ENCODE peak calls at places on chromosomes 2 and 18, in five cellular contexts. B, I, J, O and P are unnamed samples.

GRCh38 chr2:138201326-138201725 is 237.1 kb downstream of the HNMT start:
- DNase-seq in B (no peak), I (no peak), J (peak; percentile 2), O (peak; percentile 40), P (no peak)

GRCh38 chr2:239734436-239735005 is 290.6 kb downstream of the NDUFA10 start:
- DNase-seq in B (no peak), I (no peak), J (no peak), O (no peak), P (no peak)

GRCh38 chr2:153872311-153873061 is 764 bp downstream of the GALNT13 start:
- DNase-seq in B (no peak), I (no peak), J (no peak), O (no peak), P (no peak)

GRCh38 chr2:218465987-218466633 is 47.2 kb downstream of the VIL1 start:
- DNase-seq in B (no peak), I (no peak), J (peak; percentile 35), O (peak; percentile 44), P (peak; percentile 6)

GRCh38 chr2:10977003-10977402 is 65.3 kb downstream of the KCNF1 start:
- DNase-seq in B (no peak), I (no peak), J (no peak), O (no peak), P (no peak)

GRCh38 chr2:181500201-181500600 is 43.0 kb downstream of the ITGA4 start:
- DNase-seq in B (no peak), I (no peak), J (no peak), O (no peak), P (no peak)

GRCh38 chr2:10552871-10553245 is 104.7 kb upstream of the ODC1 start:
- DNase-seq in B (no peak), I (no peak), J (no peak), O (no peak), P (no peak)

GRCh38 chr2:178514664-178515063 is 34.4 kb downstream of the PLEKHA3 start:
- DNase-seq in B (no peak), I (no peak), J (peak; percentile 43), O (peak; percentile 91), P (peak; percentile 26)

GRCh38 chr2:127640082-127641072 is 5.6 kb upstream of the GPR17 start:
- DNase-seq in B (no peak), I (no peak), J (no peak), O (no peak), P (no peak)

GRCh38 chr2:146661494-146662096 is 1183.2 kb upstream of the ACVR2A start:
- DNase-seq in B (no peak), I (no peak), J (peak; percentile 41), O (peak; percentile 36), P (peak; percentile 31)

GRCh38 chr2:212723226-212723625 is 184.6 kb upstream of the ERBB4 start:
- DNase-seq in B (no peak), I (no peak), J (peak; percentile 46), O (peak; percentile 72), P (peak; percentile 44)

GRCh38 chr2:136235451-136236418 is 117.8 kb upstream of the CXCR4 start:
- DNase-seq in B (no peak), I (no peak), J (peak; percentile 40), O (peak; percentile 94), P (peak; percentile 76)

GRCh38 chr2:224973112-224974016 is 68.9 kb downstream of the DOCK10 start:
- DNase-seq in B (no peak), I (peak; percentile 53), J (peak; percentile 31), O (peak; percentile 46), P (no peak)

GRCh38 chr2:190407662-190408537 is at the start of gene MFSD6:
- DNase-seq in B (peak; percentile 38), I (peak; percentile 74), J (peak; percentile 5), O (no peak), P (no peak)

GRCh38 chr18:68693091-68693815 is 21.7 kb downstream of the TMX3 start:
- DNase-seq in B (no peak), I (no peak), J (no peak), O (no peak), P (no peak)

GRCh38 chr2:212402316-212402715 is 136.3 kb downstream of the ERBB4 start:
- DNase-seq in B (no peak), I (no peak), J (no peak), O (no peak), P (no peak)

GRCh38 chr2:191892391-191892790 is 45.5 kb upstream of the CAVIN2 start:
- DNase-seq in B (no peak), I (no peak), J (peak; percentile 93), O (peak; percentile 84), P (no peak)

GRCh38 chr2:98703738-98704137 is 27.2 kb downstream of the MGAT4A start:
- DNase-seq in B (no peak), I (no peak), J (no peak), O (no peak), P (no peak)

GRCh38 chr2:127622561-127623387 is 23.2 kb upstream of the GPR17 start:
- DNase-seq in B (peak; percentile 10), I (no peak), J (no peak), O (no peak), P (no peak)

GRCh38 chr2:151271824-151272223 is 10.2 kb upstream of the RBM43 start:
- DNase-seq in B (no peak), I (no peak), J (no peak), O (no peak), P (no peak)

GRCh38 chr2:145022021-145022670 is 502.2 kb upstream of the ZEB2 start:
- DNase-seq in B (no peak), I (no peak), J (peak; percentile 9), O (no peak), P (peak; percentile 63)

GRCh38 chr2:224999784-225000183 is 42.5 kb downstream of the DOCK10 start:
- DNase-seq in B (no peak), I (no peak), J (peak; percentile 52), O (no peak), P (no peak)

GRCh38 chr2:173792166-173792565 is 173.0 kb downstream of the SP3 start:
- DNase-seq in B (no peak), I (no peak), J (no peak), O (no peak), P (no peak)

GRCh38 chr18:32389868-32390267 is 80.8 kb downstream of the GAREM1 start:
- DNase-seq in B (no peak), I (peak; percentile 92), J (no peak), O (peak; percentile 50), P (no peak)

GRCh38 chr2:232322560-232323327 is 55.8 kb upstream of the ALPP start:
- DNase-seq in B (no peak), I (peak; percentile 13), J (no peak), O (peak; percentile 80), P (no peak)

GRCh38 chr2:75389271-75389670 is 171.5 kb downstream of the EVA1A start:
- DNase-seq in B (no peak), I (no peak), J (no peak), O (no peak), P (no peak)

GRCh38 chr2:199471443-199472057 is 13.8 kb upstream of the SATB2 start:
- DNase-seq in B (no peak), I (peak; percentile 63), J (peak; percentile 63), O (no peak), P (no peak)

GRCh38 chr18:46518438-46518837 is 138.6 kb downstream of the LOXHD1 start:
- DNase-seq in B (no peak), I (no peak), J (no peak), O (peak; percentile 17), P (no peak)
- TF ChIP-seq CTCF in B (no peak), I (no peak), J (no peak), O (peak; percentile 63), P (no peak)

GRCh38 chr18:28178720-28179119 is 1.8 kb upstream of the CDH2 start:
- DNase-seq in B (no peak), I (no peak), J (peak; percentile 57), O (no peak), P (no peak)
- H3K4me3 ChIP-seq in B (no peak overlapping the region), I (no peak overlapping the region), J (peak overlapping the region; percentile 71), O (no peak overlapping the region), P (peak overlapping the region; percentile 81)

DNA sequence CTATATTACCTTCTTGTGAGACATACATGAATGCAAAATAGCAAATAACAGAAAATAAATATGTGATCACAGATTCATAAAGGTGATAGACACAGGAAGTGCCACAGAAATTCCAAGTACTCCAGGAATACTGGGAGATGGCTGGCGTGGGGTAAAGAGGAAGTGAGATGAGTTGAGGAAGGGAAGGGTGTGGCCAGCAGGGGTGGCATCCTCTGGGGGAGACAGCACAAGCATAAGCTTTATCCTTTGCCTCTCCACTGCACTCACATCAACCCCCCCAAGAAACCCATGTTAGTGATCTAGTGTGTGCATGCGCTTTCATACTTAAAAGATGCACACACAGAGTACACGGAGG is 94.8 kb upstream of the B3GNT7 start:
- DNase-seq in B (no peak), I (no peak), J (no peak), O (no peak), P (no peak)
- TF ChIP-seq CTCF in B (no peak), I (no peak), J (no peak), O (no peak), P (no peak)

DNA sequence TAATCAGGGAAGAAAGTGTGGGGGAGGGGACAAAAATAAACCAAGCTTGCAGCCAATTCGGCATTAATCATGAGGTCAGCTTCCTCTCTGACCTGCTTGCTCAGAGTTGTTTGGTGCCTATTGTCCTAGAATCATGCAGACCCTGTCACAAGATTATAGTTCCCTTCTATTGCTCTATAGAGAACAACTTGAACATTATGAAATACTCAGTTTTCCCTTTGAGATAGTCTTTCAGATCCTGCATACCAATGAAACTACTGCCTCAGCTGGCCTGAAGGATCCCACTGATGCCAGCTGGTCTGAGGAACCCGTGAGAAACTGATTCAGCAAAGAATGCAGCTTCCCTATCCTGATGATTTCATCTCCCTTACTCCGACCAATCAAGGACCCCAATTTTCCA is 955 bp upstream of the BBS5 start:
- DNase-seq in B (no peak), I (no peak), J (peak; percentile 46), O (peak; percentile 7), P (no peak)
- H3K4me3 ChIP-seq in B (no peak overlapping the region), I (no peak overlapping the region), J (no peak overlapping the region), O (no peak overlapping the region), P (no peak overlapping the region)

DNA sequence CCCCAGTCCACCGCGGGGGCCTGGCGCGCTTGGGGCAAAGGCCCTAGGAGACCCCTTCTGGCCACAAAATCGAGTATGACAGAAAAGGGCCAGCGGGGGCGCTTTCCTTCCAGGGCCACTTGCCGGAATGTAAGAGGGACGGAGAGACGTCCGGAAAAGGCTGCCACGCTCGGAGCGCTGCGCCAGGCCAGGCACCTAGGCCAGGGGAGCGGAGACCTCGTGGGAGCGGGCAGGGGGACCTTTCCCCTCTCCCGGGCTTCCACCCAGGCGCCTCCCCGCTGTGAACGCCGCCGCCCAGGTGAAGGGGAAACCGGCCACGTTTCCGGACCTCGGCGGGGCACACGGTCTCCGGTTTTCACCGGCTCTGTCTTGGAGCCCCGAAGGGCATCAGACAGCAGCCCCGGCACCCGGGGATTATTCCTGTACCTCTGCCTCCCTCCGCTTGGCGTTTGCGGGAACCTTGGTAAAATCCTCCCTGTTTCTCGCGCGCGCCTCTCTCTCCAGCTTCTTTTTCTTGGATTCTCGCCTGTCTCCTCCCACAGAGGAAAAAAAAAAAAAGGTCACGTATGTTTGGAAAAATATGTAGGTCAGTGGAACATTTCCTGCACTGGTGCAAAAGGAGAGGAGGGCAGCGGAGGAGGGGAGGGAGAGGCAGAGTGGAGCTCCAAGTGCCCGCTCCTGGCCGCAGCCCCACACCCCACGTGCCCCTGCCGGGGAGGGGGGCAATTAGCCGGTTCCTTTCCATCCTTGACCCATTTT is 1.2 kb upstream of the NPAS2 start:
- DNase-seq in B (peak; percentile 59), I (peak; percentile 82), J (peak; percentile 65), O (peak; percentile 45), P (peak; percentile 22)
- TF ChIP-seq CTCF in B (no peak), I (no peak), J (peak; percentile 35), O (peak; percentile 32), P (peak; percentile 28)

DNA sequence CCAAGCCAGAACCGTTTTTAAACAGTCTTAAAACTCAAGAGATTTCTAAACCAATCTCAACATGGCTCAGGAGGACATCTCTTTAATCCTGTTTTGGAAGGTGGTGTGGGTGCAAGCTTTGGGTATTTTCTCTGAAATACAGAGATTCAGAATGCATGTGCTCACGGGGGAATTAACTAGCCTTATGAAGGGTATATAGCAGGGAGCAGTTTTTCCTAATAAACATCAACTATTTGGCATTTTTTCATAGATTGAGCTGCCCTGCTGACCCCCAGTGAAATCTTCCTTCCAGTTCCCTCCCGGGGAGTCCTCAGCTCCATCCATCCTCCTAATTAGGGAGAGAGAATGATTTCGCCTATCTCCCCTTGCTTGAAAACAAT is 122.6 kb downstream of the SMAD7 start:
- DNase-seq in B (no peak), I (no peak), J (no peak), O (no peak), P (no peak)
- H3K4me3 ChIP-seq in B (no peak overlapping the region), I (no peak overlapping the region), J (no peak overlapping the region), O (no peak overlapping the region), P (no peak overlapping the region)